ENCODE peak calls at places on chromosomes 7 and 10, in four cellular contexts. L is fibroblast of lung; O is GM12891; A is stimulated activated CD4-positive, alpha-beta T cell treated with anti-CD3 and anti-CD28 coated beads, Interleukin-4, amount 100 ng/mL, for 4 hours. P is an unnamed sample.

GRCh38 chr10:3716093-3716492 is 68.9 kb downstream of the KLF6 start:
- DNase-seq in A (no peak), L (no peak), O (no peak), P (no peak)

GRCh38 chr10:124619802-124620490 is 124.2 kb downstream of the FAM53B start:
- DNase-seq in O (no peak), L (no peak), A (no peak), P (no peak)

GRCh38 chr7:5636914-5637313 is 144.5 kb downstream of the RNF216 start:
- DNase-seq in L (peak), O (no peak), A (no peak), P (peak)

GRCh38 chr7:116948934-116949333 is 4.4 kb upstream of the ST7 start:
- DNase-seq in A (no peak), L (no peak), O (no peak), P (no peak)

GRCh38 chr10:70424320-70424719 is 17.2 kb downstream of the NODAL start:
- DNase-seq in O (no peak), L (no peak), A (no peak), P (no peak)

GRCh38 chr10:86341361-86341811 is 25.2 kb downstream of the GRID1 start:
- DNase-seq in A (no peak), O (no peak), L (no peak), P (no peak)

GRCh38 chr7:140298213-140298612 is 100.1 kb downstream of the SLC37A3 start:
- DNase-seq in L (no peak), O (no peak), A (no peak), P (no peak)

GRCh38 chr7:691361-692045 is 35.0 kb upstream of the DNAAF5 start:
- DNase-seq in L (no peak), O (no peak), A (no peak), P (no peak)

GRCh38 chr10:5858811-5859210 is 30.9 kb downstream of the ANKRD16 start:
- DNase-seq in A (no peak), O (no peak), L (no peak), P (no peak)

GRCh38 chr10:13349776-13350274 is 1.7 kb upstream of the SEPHS1 start:
- DNase-seq in O (no peak), L (peak), A (no peak), P (peak)

GRCh38 chr7:34357068-34357467 is 300.9 kb upstream of the NPSR1 start:
- DNase-seq in L (no peak), O (no peak), A (no peak), P (no peak)

GRCh38 chr7:113338297-113338696 is 219.9 kb upstream of the SMIM30 start:
- DNase-seq in O (no peak), A (no peak), L (no peak), P (no peak)

GRCh38 chr7:127530148-127530547 is 55.2 kb downstream of the GCC1 start:
- DNase-seq in L (no peak), O (no peak), A (no peak), P (no peak)

GRCh38 chr7:115634633-115635032 is 395.9 kb downstream of the TFEC start:
- DNase-seq in O (no peak), L (peak), A (no peak), P (no peak)

GRCh38 chr7:24653316-24654085 is 80.2 kb downstream of the PALS2 start:
- DNase-seq in A (no peak), L (no peak), O (no peak), P (no peak)

GRCh38 chr7:137360087-137360679 is 16.6 kb upstream of the PTN start:
- DNase-seq in L (no peak), O (no peak), A (no peak), P (no peak)

GRCh38 chr10:122286872-122287271 is 15.8 kb downstream of the BTBD16 start:
- DNase-seq in O (no peak), A (no peak), L (peak), P (peak)

GRCh38 chr7:134778941-134779740 is at the start of gene CALD1:
- DNase-seq in A (no peak), L (peak), O (no peak), P (peak)

GRCh38 chr10:24706479-24707118 is 17.1 kb downstream of the ARHGAP21 start:
- DNase-seq in O (no peak), A (peak), L (peak), P (peak)

GRCh38 chr10:5314866-5315265 is 49.9 kb upstream of the UCN3 start:
- DNase-seq in L (no peak), A (no peak), O (no peak), P (no peak)

GRCh38 chr7:82527831-82528230 is 84.3 kb upstream of the CACNA2D1 start:
- DNase-seq in O (no peak), A (no peak), L (peak), P (no peak)

GRCh38 chr7:155009570-155010157 is 6.7 kb upstream of the PAXIP1 start:
- DNase-seq in L (no peak), A (no peak), O (no peak), P (no peak)

GRCh38 chr7:139618482-139619366 is 95.2 kb downstream of the CLEC2L start:
- DNase-seq in A (peak), L (peak), O (no peak), P (peak)

GRCh38 chr7:102039706-102040105 is 222.3 kb downstream of the CUX1 start:
- DNase-seq in A (no peak), O (no peak), L (no peak), P (no peak)

GRCh38 chr7:144814326-144814725 is 21.5 kb downstream of the TPK1 start:
- DNase-seq in O (no peak), L (no peak), A (no peak), P (no peak)

GRCh38 chr7:107676249-107676648 is 15.6 kb downstream of the SLC26A4 start:
- DNase-seq in L (no peak), O (no peak), A (no peak), P (no peak)

GRCh38 chr10:94213980-94214379 is 148.8 kb downstream of the NOC3L start:
- DNase-seq in O (no peak), L (no peak), A (no peak), P (no peak)

GRCh38 chr7:5289345-5289744 is 6.6 kb downstream of the SLC29A4 start:
- DNase-seq in O (no peak), A (no peak), L (no peak), P (no peak)

GRCh38 chr10:4170633-4171314 is 385.8 kb upstream of the KLF6 start:
- DNase-seq in O (no peak), L (no peak), A (no peak), P (no peak)

GRCh38 chr10:104104926-104105325 is 17.0 kb upstream of the SFR1 start:
- DNase-seq in O (no peak), L (no peak), A (no peak), P (no peak)

GRCh38 chr7:36315309-36315948 is 74.2 kb upstream of the ANLN start:
- DNase-seq in O (no peak), L (no peak), A (no peak), P (peak)

GRCh38 chr10:110566472-110567200 is 859 bp upstream of the SMC3 start:
- DNase-seq in L (no peak), O (no peak), A (no peak), P (no peak)

GRCh38 chr7:96931891-96932290 is 73.5 kb upstream of the DLX6 start:
- DNase-seq in A (no peak), L (no peak), O (no peak), P (no peak)

GRCh38 chr10:93422121-93422520 is 60.0 kb downstream of the MYOF start:
- DNase-seq in L (no peak), A (no peak), O (no peak), P (no peak)

GRCh38 chr7:97021443-97022261 is 3.0 kb downstream of the DLX5 start:
- DNase-seq in A (no peak), L (no peak), O (no peak), P (no peak)

GRCh38 chr10:86730227-86730626 is 26.2 kb upstream of the BMPR1A start:
- DNase-seq in O (no peak), L (peak), A (no peak), P (no peak)

GRCh38 chr7:74306737-74307469 is 17.7 kb downstream of the CLIP2 start:
- DNase-seq in L (peak), O (no peak), A (no peak), P (peak)

GRCh38 chr7:39683216-39683845 is 60.0 kb downstream of the RALA start:
- DNase-seq in O (no peak), A (no peak), L (peak), P (no peak)

P was measured in H4.